ENCODE peak calls at places on chromosomes 2 and 18, in seven cellular contexts. S, B, T, Q, X, K and R are unnamed samples.
A peak's percentile ranks its signal among the peaks of the same experiment; 100 is the strongest.

GRCh38 chr2:160932960-160933359 is 227.3 kb upstream of the TANK start:
- DNase-seq in Q (no peak), K (no peak), T (no peak), B (no peak), S (no peak), X (no peak), R (no peak)

GRCh38 chr2:70029814-70030409 is 57.4 kb upstream of the PCBP1 start:
- DNase-seq in S (no peak), Q (no peak), T (peak; percentile 82), X (peak; percentile 85), B (no peak), K (no peak), R (peak; percentile 53)

GRCh38 chr2:174561283-174562275 is 36.0 kb downstream of the WIPF1 start:
- DNase-seq in Q (no peak), B (no peak), S (no peak), T (peak; percentile 82), X (no peak), K (no peak), R (peak; percentile 83)

GRCh38 chr2:127051780-127052067 is 55.2 kb downstream of the BIN1 start:
- DNase-seq in S (no peak), T (no peak), Q (no peak), K (no peak), B (no peak), X (no peak), R (no peak)

GRCh38 chr2:161017780-161018440 is 142.3 kb upstream of the TANK start:
- DNase-seq in T (no peak), B (no peak), Q (no peak), K (no peak), X (no peak), S (no peak), R (no peak)

GRCh38 chr18:48060346-48060745 is 129.9 kb upstream of the SMAD2 start:
- DNase-seq in T (no peak), Q (no peak), K (no peak), B (no peak), S (no peak), X (no peak), R (no peak)

GRCh38 chr2:145095641-145096435 is 575.9 kb upstream of the ZEB2 start:
- DNase-seq in Q (peak; percentile 15), S (no peak), K (no peak), B (peak; percentile 85), X (no peak), T (no peak), R (no peak)

GRCh38 chr2:240213226-240213475 is 72.7 kb upstream of the OTOS start:
- DNase-seq in B (no peak), Q (no peak), S (no peak), K (no peak), X (no peak), T (no peak), R (no peak)

GRCh38 chr2:46535360-46535759 is 56.0 kb downstream of the TMEM247 start:
- DNase-seq in X (no peak), Q (no peak), S (no peak), T (no peak), K (no peak), B (no peak), R (no peak)

GRCh38 chr18:34158881-34159690 is 65.6 kb downstream of the NOL4 start:
- DNase-seq in K (no peak), T (no peak), S (no peak), X (peak; percentile 43), B (no peak), Q (no peak), R (peak; percentile 10)

GRCh38 chr2:150165988-150166965 is 321.2 kb downstream of the RND3 start:
- DNase-seq in S (no peak), K (no peak), T (no peak), B (no peak), X (no peak), Q (peak; percentile 55), R (no peak)

GRCh38 chr2:24304098-24304497 is 56.2 kb downstream of the ITSN2 start:
- DNase-seq in B (peak; percentile 56), T (peak; percentile 67), X (peak; percentile 88), Q (peak; percentile 67), K (no peak), S (no peak), R (peak; percentile 90)

GRCh38 chr2:13003500-13003899 is 286.8 kb downstream of the TRIB2 start:
- DNase-seq in X (peak; percentile 38), B (no peak), T (no peak), S (no peak), Q (no peak), K (no peak), R (no peak)

GRCh38 chr2:88903744-88904353 is 212.4 kb downstream of the RPIA start:
- DNase-seq in T (no peak), Q (peak; percentile 47), S (no peak), B (no peak), X (no peak), K (no peak), R (no peak)

GRCh38 chr2:99988567-99988966 is 153.8 kb downstream of the AFF3 start:
- DNase-seq in T (no peak), S (no peak), Q (no peak), B (no peak), X (no peak), K (no peak), R (no peak)

GRCh38 chr18:13811993-13812392 is 12.0 kb upstream of the MC5R start:
- DNase-seq in S (no peak), K (no peak), T (no peak), B (no peak), X (no peak), Q (no peak), R (no peak)

GRCh38 chr2:176675557-176676256 is 406.5 kb downstream of the MTX2 start:
- DNase-seq in S (no peak), X (no peak), Q (no peak), B (no peak), K (no peak), T (no peak), R (no peak)

GRCh38 chr18:55321268-55322175 is 266.5 kb downstream of the TCF4 start:
- DNase-seq in Q (peak; percentile 65), K (no peak), S (peak; percentile 41), T (peak; percentile 94), X (peak; percentile 23), B (no peak), R (peak; percentile 95)

GRCh38 chr2:43292851-43293743 is 66.7 kb upstream of the ZFP36L2 start:
- DNase-seq in Q (no peak), K (no peak), X (no peak), B (no peak), S (no peak), T (no peak), R (no peak)

GRCh38 chr2:207434288-207434687 is 95.5 kb upstream of the CREB1 start:
- DNase-seq in K (no peak), X (no peak), T (no peak), Q (peak; percentile 71), S (no peak), B (no peak), R (no peak)

GRCh38 chr2:170917219-170917851 is 11.7 kb upstream of the GORASP2 start:
- DNase-seq in B (no peak), Q (no peak), X (no peak), T (no peak), S (no peak), K (no peak), R (no peak)

GRCh38 chr18:61261870-61262269 is 71.4 kb upstream of the CDH20 start:
- DNase-seq in X (no peak), Q (peak; percentile 12), S (no peak), T (no peak), K (no peak), B (no peak), R (no peak)

GRCh38 chr2:112276954-112277353 is 1.6 kb downstream of the ZC3H6 start:
- DNase-seq in Q (no peak), S (no peak), T (no peak), X (no peak), K (no peak), B (no peak), R (no peak)

GRCh38 chr2:112275887-112276773 is 733 bp downstream of the ZC3H6 start:
- DNase-seq in T (peak; percentile 94), S (peak; percentile 78), B (peak; percentile 16), Q (peak; percentile 66), K (peak; percentile 42), X (peak; percentile 91), R (peak; percentile 93)

GRCh38 chr2:112275314-112275886 is at the start of gene ZC3H6:
- DNase-seq in Q (peak; percentile 83), K (peak; percentile 100), S (peak; percentile 100), T (peak; percentile 100), X (peak; percentile 98), B (peak; percentile 72), R (peak; percentile 99)

GRCh38 chr2:112273349-112273748 is 2.0 kb upstream of the ZC3H6 start:
- DNase-seq in K (no peak), Q (no peak), B (no peak), X (no peak), S (no peak), T (no peak), R (no peak)

DNA sequence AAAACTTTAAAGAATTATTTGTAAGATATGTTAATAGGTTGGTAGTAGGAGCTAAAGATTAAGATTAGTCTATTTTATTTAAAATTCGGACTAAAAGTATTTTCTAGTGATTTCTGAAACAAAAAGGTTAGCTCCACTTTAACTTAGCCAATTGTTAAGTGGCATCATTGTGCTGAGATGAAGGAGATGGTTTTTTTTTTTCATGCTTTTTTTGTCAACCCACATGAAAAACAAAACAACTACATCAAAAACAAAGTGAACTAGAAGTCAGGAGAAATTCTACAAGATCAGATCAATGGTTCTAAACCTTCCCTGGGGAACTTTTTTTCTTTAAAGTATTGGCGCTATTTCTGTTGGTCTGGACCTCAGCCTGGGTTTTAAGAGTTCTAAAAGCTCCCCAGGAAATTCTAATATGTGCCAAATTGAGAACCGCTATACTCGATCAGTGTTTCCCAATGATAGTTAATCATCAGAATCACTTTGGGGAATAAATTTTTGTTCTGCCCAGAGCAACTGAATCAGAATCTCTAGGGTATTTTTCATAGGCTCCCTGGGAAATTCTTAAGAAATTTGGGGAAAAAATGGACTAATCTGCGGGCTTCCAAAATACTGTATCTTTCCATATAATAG is 2.3 kb downstream of the ZC3H6 start:
- DNase-seq in T (no peak), K (no peak), B (no peak), X (no peak), Q (no peak), S (no peak), R (no peak)
- H3K4me3 ChIP-seq in T (no peak overlapping the region), K (no peak overlapping the region), B (no peak overlapping the region), X (peak overlapping the region; percentile 17), Q (no peak overlapping the region), S (no peak overlapping the region), R (no peak overlapping the region)

DNA sequence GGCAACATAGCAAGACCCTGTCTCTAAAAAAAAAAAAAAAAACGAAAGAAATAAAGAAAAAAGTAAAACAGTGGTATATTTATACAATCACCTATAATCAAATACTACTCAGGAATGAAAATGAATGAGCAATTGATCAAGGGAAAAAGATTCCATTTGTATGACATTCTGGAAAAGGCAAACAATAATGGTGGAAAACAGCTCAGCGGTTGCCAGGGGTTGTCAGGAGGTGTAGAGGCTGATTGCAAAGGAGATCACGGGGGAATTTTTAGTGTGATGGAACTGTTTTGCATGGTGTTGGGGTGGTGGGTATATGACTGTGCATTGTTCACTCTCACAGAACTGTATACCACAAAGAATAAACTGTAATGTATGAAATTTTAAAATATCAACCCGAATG is 45.5 kb upstream of the INPP4A start:
- DNase-seq in X (no peak), K (no peak), Q (no peak), T (no peak), S (no peak), B (no peak), R (no peak)
- H3K27me3 ChIP-seq in X (peaks cover 39% of the 10 kb centered on the region), K (no peaks in the 10 kb centered on the region), Q (peaks cover 1% of the 10 kb centered on the region), T (no peaks in the 10 kb centered on the region), S (peaks cover 5% of the 10 kb centered on the region), B (peaks cover 3% of the 10 kb centered on the region), R (no peaks in the 10 kb centered on the region)

GRCh38 chr2:231146656-231147055 is 21.8 kb upstream of the HTR2B start:
- DNase-seq in B (peak; percentile 39), X (no peak), Q (no peak), T (no peak), S (no peak), K (no peak), R (no peak)
- H3K36me3 ChIP-seq in B (peaks cover 1% of the 10 kb centered on the region), X (peaks cover 21% of the 10 kb centered on the region), Q (peaks cover 2% of the 10 kb centered on the region), T (peaks cover 52% of the 10 kb centered on the region), S (peaks cover 21% of the 10 kb centered on the region), K (peaks cover 3% of the 10 kb centered on the region), R (peaks cover 53% of the 10 kb centered on the region)

GRCh38 chr2:237675326-237675725 is 47.9 kb downstream of the LRRFIP1 start:
- DNase-seq in T (no peak), B (no peak), X (no peak), Q (no peak), K (no peak), S (no peak), R (no peak)
- H3K4me3 ChIP-seq in T (no peak overlapping the region), B (no peak overlapping the region), X (peak overlapping the region; percentile 56), Q (no peak overlapping the region), K (peak overlapping the region; percentile 63), S (peak overlapping the region; percentile 66), R (peak overlapping the region; percentile 54)